ENCODE peak calls at places on chromosome 6, in ten cellular contexts. N is NCI-H345; X is stimulated activated CD4-positive, alpha-beta T cell treated with anti-CD3 and anti-CD28 coated beads, Interleukin-12 subunit alpha, Interleukin-12 subunit beta, amount 100 ng/mL, for 48 hours; C is GM18507; E is adrenal gland; Q is NCI-H2029 treated with DMSO at 0.1 percent for 48 hours; J is DMS79; P is GM19239; I is HFF-Myc; K is NCI-H2081. Z is an unnamed sample.

GRCh38 chr6:94751641-94752329 is 825.5 kb upstream of the MANEA start:
- DNase-seq in N (no peak), X (no peak), C (no peak), E (no peak), Q (no peak), J (no peak), P (no peak), I (no peak), K (no peak), Z (no peak)

GRCh38 chr6:137821486-137821885 is 45.6 kb upstream of the TNFAIP3 start:
- DNase-seq in N (no peak), X (no peak), C (no peak), E (no peak), Q (no peak), J (no peak), P (no peak), I (no peak), K (no peak), Z (no peak)

GRCh38 chr6:56690519-56691200 is 48.0 kb upstream of the DST start:
- DNase-seq in N (no peak), X (no peak), C (no peak), E (no peak), Q (no peak), J (no peak), P (no peak), I (no peak), K (no peak), Z (no peak)

GRCh38 chr6:47083586-47084047 is 41.5 kb upstream of the ADGRF1 start:
- DNase-seq in N (peak), X (no peak), C (no peak), E (peak), Q (peak), J (peak), P (no peak), I (peak), K (peak), Z (peak)

GRCh38 chr6:149859368-149859767 is 4.8 kb downstream of the LRP11 start:
- DNase-seq in N (peak), X (no peak), C (no peak), E (no peak), Q (no peak), J (no peak), P (no peak), I (no peak), K (no peak), Z (no peak)

GRCh38 chr6:113169484-113169883 is 687.7 kb upstream of the MARCKS start:
- DNase-seq in N (no peak), X (no peak), C (no peak), E (no peak), Q (no peak), J (no peak), P (no peak), I (peak), K (no peak), Z (no peak)

GRCh38 chr6:10658910-10659696 is 35.3 kb downstream of the C6orf52 start:
- DNase-seq in N (peak), X (no peak), C (no peak), E (no peak), Q (no peak), J (no peak), P (no peak), I (no peak), K (no peak), Z (no peak)

GRCh38 chr6:6815732-6816131 is 227.2 kb downstream of the LY86 start:
- DNase-seq in N (no peak), X (no peak), C (no peak), E (no peak), Q (no peak), J (no peak), P (no peak), I (no peak), K (no peak), Z (no peak)

GRCh38 chr6:134453792-134454510 is 136.0 kb upstream of the SGK1 start:
- DNase-seq in N (no peak), X (no peak), C (no peak), E (no peak), Q (no peak), J (no peak), P (no peak), I (no peak), K (no peak), Z (no peak)

Z was measured in left lobe of liver.